ENCODE peak calls at places on chromosome 5, in nine cellular contexts. T, N, G, S, L, D, F, C and U are unnamed samples.

GRCh38 chr5:886716-887325 is 5.8 kb downstream of the BRD9 start:
- DNase-seq in T (no peak), N (no peak), G (no peak), S (no peak), L (no peak), D (no peak), F (no peak), C (no peak), U (no peak)

GRCh38 chr5:137498736-137499505 is at the start of gene SPOCK1:
- DNase-seq in T (peak), N (peak), G (peak), S (peak), L (peak), D (peak), F (peak), C (peak), U (peak)

GRCh38 chr5:116271432-116271831 is 186.6 kb downstream of the COMMD10 start:
- DNase-seq in T (no peak), N (peak), G (peak), S (no peak), L (no peak), D (no peak), F (peak), C (no peak), U (no peak)

GRCh38 chr5:56327810-56328209 is 94.7 kb upstream of the ANKRD55 start:
- DNase-seq in T (no peak), N (no peak), G (no peak), S (no peak), L (no peak), D (no peak), F (no peak), C (no peak), U (peak)

GRCh38 chr5:106380736-106381135 is 1290.0 kb downstream of the EFNA5 start:
- DNase-seq in T (no peak), N (peak), G (peak), S (no peak), L (no peak), D (no peak), F (peak), C (no peak), U (peak)

GRCh38 chr5:152631217-152631616 is 226.1 kb upstream of the NMUR2 start:
- DNase-seq in T (no peak), N (no peak), G (no peak), S (no peak), L (no peak), D (no peak), F (no peak), C (no peak), U (no peak)

GRCh38 chr5:56447232-56447631 is 214.1 kb upstream of the ANKRD55 start:
- DNase-seq in T (no peak), N (no peak), G (peak), S (peak), L (peak), D (peak), F (no peak), C (no peak), U (no peak)

GRCh38 chr5:11797132-11797531 is 107.1 kb downstream of the CTNND2 start:
- DNase-seq in T (no peak), N (no peak), G (no peak), S (no peak), L (no peak), D (no peak), F (peak), C (no peak), U (no peak)

GRCh38 chr5:81522571-81522970 is 128.6 kb upstream of the ACOT12 start:
- DNase-seq in T (no peak), N (no peak), G (no peak), S (no peak), L (no peak), D (no peak), F (no peak), C (no peak), U (no peak)

GRCh38 chr5:140189977-140190867 is 15.2 kb downstream of the CYSTM1 start:
- DNase-seq in T (no peak), N (peak), G (peak), S (no peak), L (no peak), D (no peak), F (peak), C (no peak), U (peak)

GRCh38 chr5:75335952-75336624 is 932 bp upstream of the HMGCR start:
- DNase-seq in T (peak), N (peak), G (peak), S (peak), L (peak), D (peak), F (peak), C (peak), U (peak)

GRCh38 chr5:88813805-88814584 is 69.0 kb downstream of the MEF2C start:
- DNase-seq in T (no peak), N (no peak), G (no peak), S (no peak), L (no peak), D (no peak), F (no peak), C (no peak), U (no peak)

GRCh38 chr5:14362511-14362910 is 219.1 kb upstream of the OTULINL start:
- DNase-seq in T (no peak), N (no peak), G (no peak), S (no peak), L (no peak), D (no peak), F (no peak), C (no peak), U (no peak)

GRCh38 chr5:14365831-14366435 is 215.7 kb upstream of the OTULINL start:
- DNase-seq in T (no peak), N (no peak), G (no peak), S (no peak), L (peak), D (no peak), F (peak), C (no peak), U (no peak)

GRCh38 chr5:14366763-14367162 is 214.8 kb upstream of the OTULINL start:
- DNase-seq in T (no peak), N (no peak), G (no peak), S (no peak), L (no peak), D (no peak), F (no peak), C (no peak), U (no peak)

GRCh38 chr5:14364576-14365472 is 216.8 kb upstream of the OTULINL start:
- DNase-seq in T (peak), N (no peak), G (no peak), S (peak), L (peak), D (peak), F (no peak), C (no peak), U (peak)

DNA sequence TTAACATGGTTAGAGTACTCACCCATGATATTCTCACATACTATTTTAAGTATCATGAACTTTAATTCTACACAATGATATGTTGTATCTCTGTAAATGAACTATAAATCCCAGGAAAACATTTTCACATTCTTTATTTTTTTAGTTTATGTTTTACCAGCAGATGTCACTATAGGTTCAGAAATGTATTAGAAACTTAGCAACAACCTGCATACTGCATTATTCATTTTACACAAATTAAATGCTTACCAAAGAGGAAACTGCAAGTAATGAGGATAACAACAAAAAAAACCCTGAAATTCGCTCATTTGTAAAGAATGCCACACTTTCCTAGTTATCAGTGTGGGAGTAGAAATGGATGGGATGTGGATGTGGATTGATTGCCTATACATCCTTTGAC is 217.5 kb upstream of the OTULINL start:
- DNase-seq in T (no peak), N (peak), G (no peak), S (no peak), L (no peak), D (no peak), F (no peak), C (no peak), U (peak)
- H3K4me2 ChIP-seq in T (no peak), N (no peak), G (no peak), S (no peak), L (no peak), D (no peak), F (no peak), C (no peak), U (no peak)

DNA sequence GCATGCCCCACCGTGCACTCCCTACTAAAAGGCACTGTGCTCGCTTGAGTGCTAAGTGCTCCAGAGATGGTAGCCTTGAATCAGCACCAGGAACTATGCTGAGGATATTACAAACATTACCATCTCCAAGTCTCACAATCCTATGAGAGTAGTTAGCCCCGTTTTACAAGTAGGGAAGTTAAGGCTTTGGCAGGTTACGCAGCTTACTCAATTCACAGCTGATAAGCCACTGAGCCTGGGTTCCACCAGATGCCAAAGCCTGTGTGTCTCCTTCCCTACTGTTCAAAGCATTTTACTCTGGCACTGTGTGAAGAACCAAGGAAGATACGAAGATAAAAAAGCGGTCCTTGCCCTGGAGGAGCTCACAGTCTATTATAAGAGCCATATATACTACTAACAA is 216.2 kb downstream of the EBF1 start:
- DNase-seq in T (no peak), N (no peak), G (no peak), S (no peak), L (no peak), D (no peak), F (no peak), C (no peak), U (no peak)
- H3K4me2 ChIP-seq in T (no peak), N (no peak), G (no peak), S (no peak), L (no peak), D (no peak), F (no peak), C (no peak), U (no peak)

GRCh38 chr5:149940941-149941644 is 3.5 kb downstream of the PDE6A start:
- DNase-seq in T (no peak), N (no peak), G (no peak), S (no peak), L (no peak), D (no peak), F (no peak), C (no peak), U (no peak)
- H3K4me2 ChIP-seq in T (no peak), N (no peak), G (no peak), S (peak), L (peak), D (no peak), F (no peak), C (no peak), U (no peak)

GRCh38 chr5:39331993-39332392 is 32.3 kb downstream of the C9 start:
- DNase-seq in T (no peak), N (peak), G (no peak), S (no peak), L (no peak), D (no peak), F (no peak), C (no peak), U (no peak)
- H3K4me2 ChIP-seq in T (no peak), N (no peak), G (no peak), S (no peak), L (no peak), D (no peak), F (no peak), C (no peak), U (no peak)

GRCh38 chr5:41648976-41649375 is 138.6 kb upstream of the PLCXD3 start:
- DNase-seq in T (no peak), N (no peak), G (peak), S (no peak), L (no peak), D (no peak), F (peak), C (no peak), U (no peak)
- H3K4me2 ChIP-seq in T (no peak), N (no peak), G (no peak), S (no peak), L (no peak), D (no peak), F (no peak), C (no peak), U (no peak)

DNA sequence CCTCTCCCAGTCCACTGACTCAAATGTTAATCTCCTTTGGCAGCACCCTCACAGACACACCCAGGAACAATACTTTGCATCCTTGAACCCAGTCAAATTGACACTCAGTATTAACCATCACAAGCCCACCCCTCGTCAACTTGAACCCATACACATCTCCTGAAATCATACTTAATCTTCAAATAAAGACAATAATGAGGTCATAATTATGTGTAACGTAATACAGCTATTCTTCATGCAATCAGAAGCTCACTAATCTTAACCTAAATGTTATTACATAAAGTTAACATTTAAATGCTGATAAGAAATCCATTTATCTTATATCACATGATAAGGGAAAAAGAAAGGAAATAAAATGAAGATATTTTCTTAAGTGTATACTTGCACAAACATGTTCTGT is 65.2 kb downstream of the PPIC start:
- DNase-seq in T (no peak), N (no peak), G (no peak), S (no peak), L (no peak), D (no peak), F (no peak), C (no peak), U (no peak)
- H3K4me2 ChIP-seq in T (no peak), N (no peak), G (no peak), S (no peak), L (no peak), D (no peak), F (no peak), C (no peak), U (no peak)

GRCh38 chr5:172404746-172405145 is 49.6 kb downstream of the SH3PXD2B start:
- DNase-seq in T (no peak), N (no peak), G (no peak), S (no peak), L (no peak), D (no peak), F (no peak), C (no peak), U (no peak)

GRCh38 chr5:172405226-172405625 is 49.1 kb downstream of the SH3PXD2B start:
- DNase-seq in T (no peak), N (no peak), G (no peak), S (no peak), L (no peak), D (no peak), F (no peak), C (no peak), U (no peak)

GRCh38 chr5:172402531-172403190 is 51.7 kb downstream of the SH3PXD2B start:
- DNase-seq in T (no peak), N (peak), G (no peak), S (no peak), L (no peak), D (no peak), F (peak), C (no peak), U (no peak)

GRCh38 chr5:172403822-172404221 is 50.5 kb downstream of the SH3PXD2B start:
- DNase-seq in T (no peak), N (no peak), G (no peak), S (no peak), L (no peak), D (no peak), F (no peak), C (no peak), U (no peak)

DNA sequence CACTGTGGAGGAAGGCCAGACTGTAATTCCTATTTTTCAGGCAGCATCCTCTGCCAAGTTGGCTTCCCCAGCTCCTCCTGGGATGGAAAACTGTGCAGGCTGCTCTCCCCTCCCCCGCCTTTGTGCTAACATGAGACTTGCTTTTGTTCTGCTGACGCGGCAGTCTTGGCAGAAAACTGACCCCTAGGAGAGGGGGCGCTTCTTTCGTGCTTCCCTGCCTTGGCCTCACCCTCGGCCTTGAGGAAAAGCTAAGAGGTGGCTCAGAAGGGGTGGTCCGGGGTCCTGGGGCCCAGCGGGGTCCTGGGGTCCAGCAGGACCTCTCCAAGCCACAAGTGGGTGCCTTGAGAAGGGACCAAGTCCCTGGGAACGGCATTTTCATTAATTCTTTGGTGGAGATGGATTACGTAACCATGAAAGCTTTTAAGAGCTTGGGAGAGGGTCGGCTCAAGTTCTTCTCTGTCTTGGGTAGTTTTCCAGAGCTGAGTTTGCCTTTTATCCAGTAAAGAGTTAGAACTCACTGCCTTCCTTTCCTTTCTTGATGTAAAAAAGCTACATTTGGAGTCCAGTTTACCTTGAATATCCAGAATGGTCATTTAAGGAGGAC is 51.0 kb downstream of the SH3PXD2B start:
- DNase-seq in T (no peak), N (peak), G (peak), S (no peak), L (no peak), D (peak), F (peak), C (peak), U (peak)
- H3K4me2 ChIP-seq in T (no peak), N (no peak), G (no peak), S (no peak), L (no peak), D (peak), F (no peak), C (no peak), U (no peak)